ENCODE peak calls at places on chromosomes 7 and 10, in six cellular contexts. One of them, this sample, is unnamed.

GRCh38 chr10:25047088-25047487 is 30.7 kb downstream of the THNSL1 start:
- DNase-seq in HepG2: no peak
- DNase-seq in H1: no peak
- DNase-seq in GM12892: no peak
- DNase-seq in GM12878: no peak
- DNase-seq in K562: no peak
- DNase-seq in this sample: no peak

GRCh38 chr10:78188459-78188858 is 154.8 kb downstream of the RPS24 start:
- DNase-seq in HepG2: no peak
- DNase-seq in H1: no peak
- DNase-seq in GM12892: no peak
- DNase-seq in GM12878: no peak
- DNase-seq in K562: no peak
- DNase-seq in this sample: no peak

GRCh38 chr7:126005064-126005463 is 1075.4 kb upstream of the POT1 start:
- DNase-seq in HepG2: no peak
- DNase-seq in H1: no peak
- DNase-seq in GM12892: no peak
- DNase-seq in GM12878: no peak
- DNase-seq in K562: no peak
- DNase-seq in this sample: no peak

GRCh38 chr10:114762811-114763210 is 58.8 kb upstream of the FHIP2A start:
- DNase-seq in HepG2: no peak
- DNase-seq in H1: no peak
- DNase-seq in GM12892: no peak
- DNase-seq in GM12878: no peak
- DNase-seq in K562: no peak
- DNase-seq in this sample: no peak

GRCh38 chr7:150790416-150791075 is 9.6 kb downstream of the TMEM176B start:
- DNase-seq in HepG2: no peak
- DNase-seq in H1: no peak
- DNase-seq in GM12892: no peak
- DNase-seq in GM12878: no peak
- DNase-seq in K562: no peak
- DNase-seq in this sample: no peak

GRCh38 chr7:102814025-102814471 is 65.2 kb downstream of the FAM185A start:
- DNase-seq in HepG2: no peak
- DNase-seq in H1: no peak
- DNase-seq in GM12892: no peak
- DNase-seq in GM12878: no peak
- DNase-seq in K562: no peak
- DNase-seq in this sample: no peak

GRCh38 chr7:85426487-85426960 is 239.7 kb upstream of the SEMA3D start:
- DNase-seq in HepG2: peak; percentile 92
- DNase-seq in H1: no peak
- DNase-seq in GM12892: no peak
- DNase-seq in GM12878: no peak
- DNase-seq in K562: no peak
- DNase-seq in this sample: no peak

GRCh38 chr10:100103581-100103980 is 21.9 kb upstream of the CPN1 start:
- DNase-seq in HepG2: no peak
- DNase-seq in H1: no peak
- DNase-seq in GM12892: no peak
- DNase-seq in GM12878: no peak
- DNase-seq in K562: no peak
- DNase-seq in this sample: no peak

GRCh38 chr10:112858990-112859520 is 91.0 kb upstream of the TCF7L2 start:
- DNase-seq in HepG2: no peak
- DNase-seq in H1: no peak
- DNase-seq in GM12892: no peak
- DNase-seq in GM12878: no peak
- DNase-seq in K562: no peak
- DNase-seq in this sample: no peak

GRCh38 chr7:13540429-13540828 is 449.0 kb downstream of the ETV1 start:
- DNase-seq in HepG2: no peak
- DNase-seq in H1: no peak
- DNase-seq in GM12892: no peak
- DNase-seq in GM12878: no peak
- DNase-seq in K562: no peak
- DNase-seq in this sample: no peak

GRCh38 chr7:151185762-151186639 is 1.0 kb downstream of the ASB10 start:
- DNase-seq in HepG2: no peak
- DNase-seq in H1: no peak
- DNase-seq in GM12892: no peak
- DNase-seq in GM12878: no peak
- DNase-seq in K562: no peak
- DNase-seq in this sample: no peak

GRCh38 chr7:66682350-66683093 is 53.8 kb downstream of the KCTD7 start:
- DNase-seq in HepG2: no peak
- DNase-seq in H1: no peak
- DNase-seq in GM12892: no peak
- DNase-seq in GM12878: no peak
- DNase-seq in K562: peak; percentile 37
- DNase-seq in this sample: peak; percentile 41

GRCh38 chr7:121369462-121369861 is 26.6 kb downstream of the FAM3C start:
- DNase-seq in HepG2: peak; percentile 2
- DNase-seq in H1: no peak
- DNase-seq in GM12892: no peak
- DNase-seq in GM12878: peak; percentile 44
- DNase-seq in K562: no peak
- DNase-seq in this sample: no peak

GRCh38 chr7:19969859-19970493 is 196.6 kb upstream of the TMEM196 start:
- DNase-seq in HepG2: peak; percentile 13
- DNase-seq in H1: no peak
- DNase-seq in GM12892: no peak
- DNase-seq in GM12878: no peak
- DNase-seq in K562: no peak
- DNase-seq in this sample: no peak

GRCh38 chr10:30985552-30985951 is 46.1 kb downstream of the ZNF438 start:
- DNase-seq in HepG2: no peak
- DNase-seq in H1: no peak
- DNase-seq in GM12892: no peak
- DNase-seq in GM12878: no peak
- DNase-seq in K562: no peak
- DNase-seq in this sample: no peak

GRCh38 chr10:77680065-77680464 is 42.5 kb upstream of the KCNMA1 start:
- DNase-seq in HepG2: no peak
- DNase-seq in H1: no peak
- DNase-seq in GM12892: no peak
- DNase-seq in GM12878: no peak
- DNase-seq in K562: no peak
- DNase-seq in this sample: no peak

GRCh38 chr7:43856996-43857395 is 12.3 kb downstream of the MRPS24 start:
- DNase-seq in HepG2: no peak
- DNase-seq in H1: no peak
- DNase-seq in GM12892: no peak
- DNase-seq in GM12878: no peak
- DNase-seq in K562: no peak
- DNase-seq in this sample: no peak

GRCh38 chr10:20891338-20891714 is 5.8 kb downstream of the NEBL start:
- DNase-seq in HepG2: no peak
- DNase-seq in H1: no peak
- DNase-seq in GM12892: no peak
- DNase-seq in GM12878: no peak
- DNase-seq in K562: peak; percentile 7
- DNase-seq in this sample: no peak

GRCh38 chr7:2939193-2939885 is 95.2 kb upstream of the GNA12 start:
- DNase-seq in HepG2: no peak
- DNase-seq in H1: no peak
- DNase-seq in GM12892: no peak
- DNase-seq in GM12878: no peak
- DNase-seq in K562: no peak
- DNase-seq in this sample: no peak

GRCh38 chr10:17003666-17004065 is 125.9 kb downstream of the CUBN start:
- DNase-seq in HepG2: no peak
- DNase-seq in H1: no peak
- DNase-seq in GM12892: no peak
- DNase-seq in GM12878: no peak
- DNase-seq in K562: no peak
- DNase-seq in this sample: no peak

GRCh38 chr10:132110713-132111112 is 45.0 kb downstream of the JAKMIP3 start:
- DNase-seq in HepG2: no peak
- DNase-seq in H1: no peak
- DNase-seq in GM12892: no peak
- DNase-seq in GM12878: no peak
- DNase-seq in K562: no peak
- DNase-seq in this sample: no peak

DNA sequence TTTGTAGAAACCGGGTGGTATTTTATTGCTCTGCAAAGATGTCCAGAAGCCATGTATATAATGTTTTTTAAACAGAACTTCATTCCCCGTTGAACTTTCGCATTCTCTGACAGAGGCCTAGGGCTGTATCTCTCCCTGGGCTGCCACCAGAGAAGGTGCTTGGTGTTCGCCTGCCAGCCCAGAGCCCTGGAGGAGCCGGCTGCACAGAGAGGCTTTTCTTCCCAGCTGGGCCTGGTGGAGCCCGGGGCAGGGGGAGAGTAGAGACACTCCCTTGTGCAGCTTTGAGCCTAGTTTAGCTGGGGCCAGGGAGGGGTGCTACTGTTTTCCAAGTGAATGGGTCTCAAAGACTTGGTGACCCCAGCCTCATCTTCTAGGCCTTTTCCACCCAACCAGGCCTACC is 13.6 kb upstream of the TRIM8 start:
- DNase-seq in HepG2: no peak
- DNase-seq in H1: no peak
- DNase-seq in GM12892: no peak
- DNase-seq in GM12878: no peak
- DNase-seq in K562: no peak
- DNase-seq in this sample: no peak
- TF ChIP-seq TAF1 in HepG2: no peak
- TF ChIP-seq TAF1 in H1: no peak
- TF ChIP-seq TAF1 in GM12892: no peak
- TF ChIP-seq TAF1 in GM12878: no peak
- TF ChIP-seq TAF1 in K562: no peak
- TF ChIP-seq TAF1 in this sample: no peak

GRCh38 chr7:128938524-128939074 is 872 bp downstream of the IRF5 start:
- DNase-seq in HepG2: no peak
- DNase-seq in H1: no peak
- DNase-seq in GM12892: peak; percentile 47
- DNase-seq in GM12878: no peak
- DNase-seq in K562: no peak
- DNase-seq in this sample: no peak

GRCh38 chr7:128937271-128937646 is 468 bp upstream of the IRF5 start:
- DNase-seq in HepG2: no peak
- DNase-seq in H1: no peak
- DNase-seq in GM12892: no peak
- DNase-seq in GM12878: no peak
- DNase-seq in K562: no peak
- DNase-seq in this sample: no peak

GRCh38 chr7:128939075-128939860 is 1.5 kb downstream of the IRF5 start:
- DNase-seq in HepG2: no peak
- DNase-seq in H1: no peak
- DNase-seq in GM12892: peak; percentile 37
- DNase-seq in GM12878: peak; percentile 65
- DNase-seq in K562: no peak
- DNase-seq in this sample: no peak

GRCh38 chr7:128936798-128937197 is 929 bp upstream of the IRF5 start:
- DNase-seq in HepG2: no peak
- DNase-seq in H1: no peak
- DNase-seq in GM12892: no peak
- DNase-seq in GM12878: no peak
- DNase-seq in K562: no peak
- DNase-seq in this sample: no peak

DNA sequence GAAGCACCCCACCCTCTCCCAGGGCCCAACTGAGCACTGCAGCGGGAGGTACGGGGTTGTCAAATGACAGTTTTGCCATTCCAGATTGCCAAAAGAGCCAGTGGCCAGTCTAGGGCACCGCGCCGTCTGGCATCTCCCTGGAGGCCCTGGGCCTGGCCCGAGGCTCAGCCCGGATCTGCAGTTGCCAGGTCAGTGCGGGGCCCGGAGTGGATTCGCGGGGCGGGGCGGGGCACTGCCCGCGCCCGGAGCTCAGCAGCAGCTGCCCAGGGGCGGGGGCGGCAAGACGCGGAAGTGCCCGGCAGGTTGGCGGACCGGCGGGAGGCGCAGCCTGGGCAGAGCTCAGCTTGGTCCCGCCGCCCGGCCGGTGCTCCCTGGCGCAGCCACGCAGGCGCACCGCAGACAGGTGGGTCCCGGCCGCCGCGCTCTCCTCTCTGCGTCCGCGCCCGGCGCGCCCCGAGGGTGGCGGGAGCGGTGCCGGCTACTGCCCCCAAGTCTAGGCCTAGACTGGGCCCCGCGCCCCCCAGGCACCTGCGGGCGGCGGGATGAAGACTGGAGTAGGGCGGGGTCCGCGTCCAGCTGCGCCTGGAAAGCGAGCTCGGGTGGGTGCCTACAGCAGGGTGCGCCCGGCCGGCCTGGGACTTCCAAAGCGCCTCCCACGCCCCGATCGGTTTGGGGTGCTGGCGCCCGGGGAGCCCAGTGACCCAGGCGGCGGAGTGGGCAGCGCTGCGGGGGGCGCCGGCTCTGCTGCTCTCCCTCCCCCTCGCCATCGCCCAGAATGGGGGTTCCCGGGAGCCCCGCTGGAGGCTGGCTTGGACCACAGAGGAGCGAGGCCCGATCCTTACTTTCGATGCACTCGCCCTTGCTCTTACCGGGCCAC is at the start of gene IRF5:
- DNase-seq in HepG2: no peak
- DNase-seq in H1: no peak
- DNase-seq in GM12892: peak; percentile 38
- DNase-seq in GM12878: no peak
- DNase-seq in K562: no peak
- DNase-seq in this sample: no peak
- TF ChIP-seq POLR2A in HepG2: no peak
- TF ChIP-seq POLR2A in H1: no peak
- TF ChIP-seq POLR2A in GM12892: peak; percentile 68
- TF ChIP-seq POLR2A in GM12878: peak; percentile 62
- TF ChIP-seq POLR2A in K562: no peak
- TF ChIP-seq POLR2A in this sample: no peak

GRCh38 chr7:111561909-111562732 is at the start of gene IMMP2L:
- DNase-seq in HepG2: peak; percentile 74
- DNase-seq in H1: peak; percentile 62
- DNase-seq in GM12892: peak; percentile 67
- DNase-seq in GM12878: peak; percentile 46
- DNase-seq in K562: peak; percentile 98
- DNase-seq in this sample: peak; percentile 76
- TF ChIP-seq POLR2AphosphoS5 in HepG2: peak; percentile 44
- TF ChIP-seq POLR2AphosphoS5 in H1: peak; percentile 67
- TF ChIP-seq POLR2AphosphoS5 in GM12892: no peak
- TF ChIP-seq POLR2AphosphoS5 in GM12878: peak; percentile 62
- TF ChIP-seq POLR2AphosphoS5 in K562: peak; percentile 78
- TF ChIP-seq POLR2AphosphoS5 in this sample: no peak

DNA sequence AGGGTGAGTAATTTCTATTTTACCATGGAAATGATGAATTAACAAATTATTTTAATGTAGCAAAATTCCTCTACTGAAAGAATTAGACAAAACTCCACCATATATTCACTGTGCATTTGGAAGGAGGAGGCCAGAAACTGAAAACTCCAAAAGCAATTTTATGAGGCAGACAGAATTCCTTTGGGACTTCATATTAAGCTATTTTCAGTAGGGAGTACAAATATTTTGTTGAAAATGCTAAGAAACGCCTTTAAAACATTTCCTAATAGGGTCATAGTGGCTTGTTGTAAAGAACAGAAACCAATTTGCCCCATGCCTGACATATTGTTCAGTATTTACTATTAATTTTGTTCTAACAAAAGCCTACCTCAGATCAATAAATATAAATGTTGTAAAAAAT is 117.8 kb downstream of the TES start:
- DNase-seq in HepG2: no peak
- DNase-seq in H1: no peak
- DNase-seq in GM12892: no peak
- DNase-seq in GM12878: no peak
- DNase-seq in K562: no peak
- DNase-seq in this sample: no peak
- TF ChIP-seq TAF1 in HepG2: no peak
- TF ChIP-seq TAF1 in H1: no peak
- TF ChIP-seq TAF1 in GM12892: no peak
- TF ChIP-seq TAF1 in GM12878: no peak
- TF ChIP-seq TAF1 in K562: no peak
- TF ChIP-seq TAF1 in this sample: no peak